ENCODE peak calls at places on chromosome 11, in four cellular contexts. A, Z, U and S are unnamed samples.

GRCh38 chr11:129933866-129934265 is 38.5 kb upstream of the NFRKB start:
- DNase-seq in A (no peak), Z (no peak), U (no peak), S (no peak)

GRCh38 chr11:66693356-66694055 is 15.8 kb upstream of the RBM4B start:
- DNase-seq in A (no peak), Z (no peak), U (no peak), S (no peak)

GRCh38 chr11:58493676-58494075 is 14.2 kb downstream of the OR5B21 start:
- DNase-seq in A (peak; percentile 3), Z (peak; percentile 24), U (no peak), S (no peak)

GRCh38 chr11:92735039-92735438 is 234.4 kb upstream of the MTNR1B start:
- DNase-seq in A (no peak), Z (no peak), U (no peak), S (peak; percentile 36)

GRCh38 chr11:1371026-1371325 is 18.8 kb upstream of the BRSK2 start:
- DNase-seq in Z (no peak), U (no peak), A (no peak), S (no peak)

GRCh38 chr11:2708151-2708581 is 8.4 kb upstream of the KCNQ1OT1 start:
- DNase-seq in Z (no peak), U (no peak), A (no peak), S (no peak)

GRCh38 chr11:10305964-10306918 is 1.4 kb downstream of the ADM start:
- DNase-seq in A (no peak), Z (peak; percentile 37), U (no peak), S (peak; percentile 72)

GRCh38 chr11:28289444-28289843 is 181.3 kb downstream of the METTL15 start:
- DNase-seq in Z (no peak), A (peak; percentile 4), U (no peak), S (no peak)

GRCh38 chr11:6855971-6856542 is 6.8 kb upstream of the OR10A2 start:
- DNase-seq in A (peak; percentile 20), U (peak; percentile 59), Z (no peak), S (no peak)

GRCh38 chr11:2150206-2150847 is 10.7 kb downstream of the INS start:
- DNase-seq in A (peak; percentile 41), Z (peak; percentile 78), U (peak; percentile 78), S (no peak)

GRCh38 chr11:26332572-26332915 is 614 bp downstream of the ANO3 start:
- DNase-seq in U (no peak), A (peak; percentile 6), Z (peak; percentile 63), S (no peak)

GRCh38 chr11:85756401-85757200 is 54.3 kb downstream of the SYTL2 start:
- DNase-seq in U (no peak), A (no peak), Z (no peak), S (no peak)

GRCh38 chr11:119742263-119742861 is 13.4 kb upstream of the NECTIN1 start:
- DNase-seq in A (no peak), Z (no peak), U (peak; percentile 44), S (no peak)

GRCh38 chr11:45180888-45181594 is 34.6 kb downstream of the PRDM11 start:
- DNase-seq in Z (peak; percentile 65), A (peak; percentile 33), U (peak; percentile 38), S (peak; percentile 21)

GRCh38 chr11:92417326-92417725 is 192.7 kb downstream of the FAT3 start:
- DNase-seq in A (no peak), U (no peak), Z (no peak), S (no peak)

GRCh38 chr11:93652161-93652597 is 9.3 kb upstream of the CEP295 start:
- DNase-seq in A (peak; percentile 6), Z (peak; percentile 63), U (peak; percentile 41), S (peak; percentile 94)

GRCh38 chr11:103659138-103659734 is 377.2 kb upstream of the DDI1 start:
- DNase-seq in Z (no peak), A (no peak), U (no peak), S (peak; percentile 19)

GRCh38 chr11:69486773-69487266 is 5.4 kb downstream of the LINC01488 start:
- DNase-seq in U (no peak), Z (no peak), A (no peak), S (no peak)

GRCh38 chr11:69293819-69294505 is at the start of gene MYEOV:
- DNase-seq in Z (peak; percentile 21), A (no peak), U (no peak), S (peak; percentile 59)

GRCh38 chr11:42770444-42771065 is 541.2 kb upstream of the API5 start:
- DNase-seq in Z (peak; percentile 3), A (no peak), U (peak; percentile 36), S (peak; percentile 68)

GRCh38 chr11:96393753-96394348 is 4.0 kb downstream of the JRKL start:
- DNase-seq in U (no peak), A (peak; percentile 29), Z (peak; percentile 66), S (peak; percentile 71)

GRCh38 chr11:118791961-118792578 is 1.1 kb upstream of the DDX6 start:
- DNase-seq in Z (no peak), U (peak; percentile 20), A (no peak), S (no peak)

GRCh38 chr11:62400281-62400680 is 18.6 kb upstream of the SCGB1A1 start:
- DNase-seq in A (no peak), Z (no peak), U (no peak), S (no peak)

GRCh38 chr11:65571940-65572339 is 398 bp upstream of the FAM89B start:
- DNase-seq in A (no peak), U (no peak), Z (peak; percentile 48), S (peak; percentile 70)

GRCh38 chr11:46202696-46203391 is 74.6 kb upstream of the CREB3L1 start:
- DNase-seq in U (no peak), Z (no peak), A (no peak), S (no peak)

GRCh38 chr11:47378011-47378835 is at the start of gene SPI1:
- DNase-seq in U (no peak), Z (no peak), A (no peak), S (peak; percentile 40)

GRCh38 chr11:26399336-26399735 is 67.4 kb downstream of the ANO3 start:
- DNase-seq in Z (peak; percentile 1), U (no peak), A (no peak), S (no peak)

GRCh38 chr11:116715383-116715782 is 57.4 kb downstream of the BUD13 start:
- DNase-seq in A (no peak), Z (no peak), U (no peak), S (no peak)

GRCh38 chr11:121415861-121416260 is 36.3 kb upstream of the SORL1 start:
- DNase-seq in Z (peak; percentile 46), U (no peak), A (no peak), S (peak; percentile 10)

GRCh38 chr11:120192831-120193625 is 17.8 kb upstream of the OAF start:
- DNase-seq in U (no peak), Z (no peak), A (no peak), S (no peak)

GRCh38 chr11:43542734-43543133 is 137.8 kb upstream of the HSD17B12 start:
- DNase-seq in A (no peak), Z (no peak), U (no peak), S (no peak)

GRCh38 chr11:9710223-9710622 is 46.3 kb downstream of the SWAP70 start:
- DNase-seq in U (no peak), A (no peak), Z (no peak), S (no peak)

GRCh38 chr11:118088531-118088930 is 1.8 kb upstream of the SMIM35 start:
- DNase-seq in A (no peak), U (no peak), Z (no peak), S (no peak)

GRCh38 chr11:8442301-8442700 is 151.7 kb downstream of the STK33 start:
- DNase-seq in U (peak; percentile 43), Z (no peak), A (no peak), S (no peak)

GRCh38 chr11:126268361-126268707 is 361 bp downstream of the SRPRA start:
- DNase-seq in U (no peak), A (no peak), Z (no peak), S (no peak)

GRCh38 chr11:20621679-20622078 is 22.3 kb downstream of the SLC6A5 start:
- DNase-seq in Z (no peak), U (no peak), A (no peak), S (no peak)

GRCh38 chr11:17813391-17814059 is 78.9 kb downstream of the KCNC1 start:
- DNase-seq in Z (no peak), U (no peak), A (peak; percentile 79), S (no peak)

GRCh38 chr11:70872950-70873735 is 379.2 kb downstream of the SHANK2 start:
- DNase-seq in U (no peak), A (no peak), Z (no peak), S (no peak)

GRCh38 chr11:26193714-26194373 is 138.1 kb upstream of the ANO3 start:
- DNase-seq in Z (peak; percentile 42), U (no peak), A (no peak), S (peak; percentile 97)

GRCh38 chr11:74429205-74429604 is 31.0 kb upstream of the PGM2L1 start:
- DNase-seq in A (no peak), U (no peak), Z (no peak), S (no peak)

GRCh38 chr11:74427377-74427776 is 29.1 kb upstream of the PGM2L1 start:
- DNase-seq in U (no peak), Z (peak; percentile 24), A (no peak), S (no peak)

GRCh38 chr11:74425100-74425499 is 26.9 kb upstream of the PGM2L1 start:
- DNase-seq in A (no peak), U (no peak), Z (no peak), S (no peak)
- H2AFZ ChIP-seq in A (no peak overlapping the region), U (no peak overlapping the region), Z (no peak overlapping the region), S (no peak overlapping the region)

DNA sequence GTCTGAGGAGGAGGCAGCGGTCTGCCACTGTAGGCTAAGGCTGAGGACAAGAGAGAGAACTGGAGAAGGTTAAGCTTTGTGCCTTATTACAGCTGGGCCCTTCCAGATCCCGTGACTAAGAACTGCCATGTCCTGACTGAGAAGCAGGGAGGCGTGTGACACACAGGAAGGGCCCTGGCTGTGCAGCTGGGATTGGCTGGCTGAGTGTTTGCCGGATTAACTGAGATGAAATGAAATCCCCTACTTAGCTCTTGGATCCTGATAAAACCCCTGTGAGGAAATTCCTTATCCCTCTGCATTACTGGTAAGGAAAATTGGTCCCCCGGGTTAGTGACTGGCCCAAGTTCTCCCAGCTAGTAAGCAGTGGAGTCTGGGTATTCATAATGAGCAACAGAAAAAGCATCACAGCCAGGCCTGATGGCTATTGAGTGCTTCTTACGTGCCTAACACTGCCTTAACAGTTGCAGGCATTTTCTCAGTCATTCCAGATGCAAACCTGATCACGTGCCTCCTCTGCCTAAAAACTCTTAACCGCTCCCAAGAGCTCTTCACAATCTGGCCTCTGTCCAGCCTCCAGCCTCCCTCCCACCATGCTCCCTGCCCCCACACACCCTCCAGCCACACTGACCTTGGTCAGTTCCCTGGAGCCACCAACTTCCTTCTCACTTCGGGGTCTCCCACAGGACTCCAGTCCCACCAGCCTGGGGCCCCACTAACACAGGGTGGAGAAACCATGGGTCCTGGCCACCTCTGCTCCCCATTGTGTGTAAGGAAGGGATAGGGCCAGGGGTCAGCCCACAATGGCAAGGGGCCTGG is 37.8 kb downstream of the ARRB1 start:
- DNase-seq in A (peak; percentile 42), Z (peak; percentile 80), U (no peak), S (no peak)
- H2AFZ ChIP-seq in A (peak overlapping the region; percentile 52), Z (peak overlapping the region; percentile 17), U (no peak overlapping the region), S (no peak overlapping the region)

GRCh38 chr11:133659542-133660201 is 127.4 kb upstream of the OPCML start:
- DNase-seq in Z (no peak), A (no peak), U (no peak), S (no peak)
- H2AFZ ChIP-seq in Z (no peak overlapping the region), A (no peak overlapping the region), U (no peak overlapping the region), S (no peak overlapping the region)

GRCh38 chr11:133710241-133710640 is 135.1 kb downstream of the SPATA19 start:
- DNase-seq in Z (no peak), A (no peak), U (no peak), S (no peak)

GRCh38 chr11:133706925-133707794 is 138.2 kb downstream of the SPATA19 start:
- DNase-seq in Z (no peak), U (no peak), A (no peak), S (no peak)

GRCh38 chr11:133710681-133711240 is 134.6 kb downstream of the SPATA19 start:
- DNase-seq in U (no peak), A (no peak), Z (no peak), S (peak; percentile 67)

GRCh38 chr11:133705873-133706272 is 139.4 kb downstream of the SPATA19 start:
- DNase-seq in A (no peak), U (no peak), Z (no peak), S (no peak)

GRCh38 chr11:133708547-133709051 is 136.7 kb downstream of the SPATA19 start:
- DNase-seq in A (no peak), Z (no peak), U (no peak), S (no peak)
- H2AFZ ChIP-seq in A (no peak overlapping the region), Z (no peak overlapping the region), U (no peak overlapping the region), S (no peak overlapping the region)